ENCODE peak calls at places on chromosome 5, in five cellular contexts. T is H9, U is SJCRH30, D is adipocyte, K is right cardiac atrium. E is an unnamed sample. For H3K4me1, the result is how much of the 10 kb centered on the place peaks cover.

GRCh38 chr5:172906436-172906835 is 52.8 kb upstream of the RPL26L1 start:
- DNase-seq in K (peak), U (no peak), T (no peak), D (no peak), E (no peak)

GRCh38 chr5:168324864-168325615 is 33.6 kb downstream of the WWC1 start:
- DNase-seq in U (no peak), D (no peak), K (no peak), T (no peak), E (no peak)

GRCh38 chr5:168114444-168115017 is 176.9 kb upstream of the WWC1 start:
- DNase-seq in K (peak), U (peak), D (no peak), T (peak), E (peak)

GRCh38 chr5:79954620-79955019 is 36.4 kb downstream of the MTX3 start:
- DNase-seq in U (no peak), D (peak), T (no peak), K (no peak), E (no peak)

GRCh38 chr5:83077662-83078261 is 415 bp downstream of the XRCC4 start:
- DNase-seq in U (peak), T (no peak), D (peak), K (no peak), E (no peak)

GRCh38 chr5:51829226-51829625 is 446.0 kb downstream of the ISL1 start:
- DNase-seq in T (no peak), U (no peak), D (no peak), K (no peak), E (no peak)

GRCh38 chr5:141223112-141223783 is at the start of gene PCDHB14:
- DNase-seq in D (peak), U (peak), K (no peak), T (peak), E (peak)

GRCh38 chr5:168023190-168023589 is 268.3 kb upstream of the WWC1 start:
- DNase-seq in D (peak), T (no peak), U (peak), K (peak), E (no peak)

GRCh38 chr5:157025093-157025698 is 33.7 kb downstream of the HAVCR1 start:
- DNase-seq in U (no peak), K (peak), D (no peak), T (no peak), E (no peak)

DNA sequence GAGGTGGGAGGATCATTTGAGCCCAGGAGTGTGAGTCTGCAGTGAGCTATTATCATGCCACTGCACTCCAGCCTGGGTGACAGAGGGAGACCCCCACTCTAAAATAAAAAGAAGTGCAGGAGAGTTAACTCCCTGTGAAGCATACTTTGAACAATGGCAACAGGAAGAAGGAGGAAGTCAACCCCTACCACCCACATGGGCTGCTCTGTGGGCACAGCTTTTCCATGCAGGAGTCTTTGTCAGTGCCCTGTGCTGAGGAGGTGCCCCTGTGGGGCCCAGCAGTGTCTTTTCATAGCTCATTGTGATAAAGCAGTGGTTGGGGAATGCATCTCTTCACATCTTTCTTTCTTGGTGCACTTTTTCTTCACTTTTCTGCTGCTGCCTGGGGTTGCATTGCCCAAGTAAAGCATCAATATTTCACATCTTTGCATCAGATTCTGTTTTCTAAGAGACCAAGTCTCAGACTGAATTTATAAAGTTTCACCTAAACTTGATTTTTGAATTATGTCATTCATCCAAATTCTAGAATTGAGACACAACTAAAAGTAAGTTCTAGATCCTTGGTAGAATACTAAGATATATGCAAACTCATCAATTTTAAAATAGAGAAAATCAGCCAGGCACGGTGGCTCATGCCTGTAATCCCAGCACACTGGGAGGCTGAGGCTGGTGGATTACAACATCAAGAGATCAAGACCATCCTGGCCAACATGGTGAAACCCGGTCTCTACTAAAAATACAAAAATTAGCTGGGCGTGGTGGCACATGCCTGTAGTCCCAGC is 316.6 kb downstream of the DNAH5 start:
- DNase-seq in T (no peak), K (no peak), U (no peak), D (no peak), E (no peak)
- H3K4me1 ChIP-seq in T (under half), K (under half), U (under half), D (under half), E (under half)

GRCh38 chr5:150612405-150612804 is 28.1 kb upstream of the SYNPO start:
- DNase-seq in U (no peak), D (no peak), T (no peak), K (peak), E (no peak)
- H3K4me1 ChIP-seq in U (under half), D (under half), T (under half), K (half or more), E (under half)

DNA sequence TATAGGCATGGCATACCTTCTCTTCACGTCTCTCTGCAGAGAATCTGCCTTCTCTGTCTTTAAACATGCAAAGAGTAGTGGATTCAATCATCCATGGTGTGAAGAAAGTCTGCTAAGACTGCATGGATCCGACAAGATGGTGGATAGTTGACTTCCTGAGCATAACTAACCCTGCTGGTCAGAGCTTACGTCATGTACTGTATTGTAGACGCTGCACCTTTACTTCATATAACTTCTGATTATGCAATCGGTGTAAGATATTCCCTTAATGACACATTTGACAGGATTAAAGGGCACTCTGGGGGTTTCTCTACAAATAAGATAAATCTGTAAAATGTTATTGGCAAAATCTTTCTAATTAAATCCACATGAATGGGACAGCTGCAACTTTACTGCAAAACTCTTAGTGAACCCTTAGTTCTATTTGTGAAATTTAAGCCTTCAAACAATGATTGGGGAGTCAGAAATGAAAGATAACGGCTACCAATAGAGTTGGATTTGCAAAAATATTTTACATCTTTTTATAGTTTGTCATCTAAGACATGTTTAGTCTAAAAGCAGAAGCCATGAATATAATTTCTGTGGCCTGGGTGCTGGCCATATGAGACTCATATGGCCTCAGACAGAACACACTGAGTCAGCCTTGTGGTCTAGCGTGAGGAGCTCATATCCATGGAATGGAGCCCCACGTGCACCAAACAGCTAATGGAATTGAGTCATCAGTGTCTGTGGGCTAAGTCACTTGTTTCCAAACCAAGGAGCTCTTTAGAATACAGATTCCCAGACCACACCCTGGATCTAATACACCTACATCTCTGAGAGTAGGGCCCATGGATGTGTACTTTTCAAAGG is 240.5 kb upstream of the NREP start:
- DNase-seq in T (no peak), K (no peak), U (peak), D (peak), E (no peak)
- H3K4me1 ChIP-seq in T (under half), K (under half), U (under half), D (under half), E (under half)

GRCh38 chr5:58795327-58795726 is 212.5 kb downstream of the RAB3C start:
- DNase-seq in U (no peak), D (no peak), K (no peak), T (no peak), E (no peak)

GRCh38 chr5:58804331-58804730 is 221.5 kb downstream of the RAB3C start:
- DNase-seq in T (no peak), K (no peak), U (no peak), D (no peak), E (no peak)

GRCh38 chr5:58794875-58795274 is 212.0 kb downstream of the RAB3C start:
- DNase-seq in D (no peak), T (no peak), K (no peak), U (no peak), E (no peak)

GRCh38 chr5:58800861-58801540 is 218.1 kb downstream of the RAB3C start:
- DNase-seq in K (no peak), U (no peak), D (no peak), T (no peak), E (no peak)

DNA sequence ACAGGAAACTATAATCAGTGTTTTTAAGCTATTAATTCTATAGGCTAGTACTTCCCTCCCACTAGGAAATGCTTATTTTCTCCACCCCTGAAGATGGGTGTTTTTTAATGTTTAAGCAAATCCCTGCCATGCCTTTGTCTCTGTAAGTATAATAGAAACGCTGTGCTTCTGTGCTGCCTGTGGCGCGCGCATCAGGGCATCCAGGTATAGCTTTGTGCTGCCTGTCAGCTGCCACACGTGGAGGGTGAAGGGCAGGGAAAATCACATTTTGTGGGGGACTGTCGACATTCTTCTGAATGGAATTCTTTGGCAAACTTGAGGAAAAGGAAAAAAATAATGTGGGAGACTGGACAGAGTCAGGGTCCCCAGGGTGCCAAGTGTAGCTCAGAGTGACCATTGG is 217.5 kb downstream of the RAB3C start:
- DNase-seq in T (no peak), D (no peak), K (no peak), U (no peak), E (no peak)
- H3K4me1 ChIP-seq in T (under half), D (under half), K (under half), U (under half), E (under half)

GRCh38 chr5:151741678-151742423 is 16.6 kb downstream of the ATOX1 start:
- DNase-seq in U (no peak), T (no peak), D (peak), K (no peak), E (no peak)
- H3K4me1 ChIP-seq in U (under half), T (under half), D (half or more), K (under half), E (under half)